ENCODE peak calls at places on chromosomes 1 and 21, in eight cellular contexts. P is Right ventricle myocardium inferior, M is H7, H is NCI-H2081, J is EL, V is T1000, A is LoVo, L is GM20000. D is an unnamed sample.

GRCh38 chr1:58587667-58588066 is 10.6 kb upstream of the TACSTD2 start:
- DNase-seq in P (no peak), M (no peak), H (no peak), J (no peak), V (no peak), A (no peak), L (no peak), D (no peak)

GRCh38 chr21:26587621-26588260 is 14.7 kb upstream of the CYYR1 start:
- DNase-seq in P (no peak), M (no peak), H (no peak), J (peak; percentile 64), V (no peak), A (peak; percentile 28), L (no peak), D (no peak)

GRCh38 chr1:217214551-217214950 is 416.3 kb downstream of the GPATCH2 start:
- DNase-seq in P (no peak), M (no peak), H (no peak), J (peak; percentile 58), V (no peak), A (no peak), L (no peak), D (no peak)

GRCh38 chr21:42214921-42215320 is 4.0 kb upstream of the ABCG1 start:
- DNase-seq in P (no peak), M (no peak), H (no peak), J (no peak), V (no peak), A (no peak), L (no peak), D (peak; percentile 48)

GRCh38 chr21:31660134-31660565 is 657 bp downstream of the SOD1 start:
- DNase-seq in P (peak; percentile 77), M (peak; percentile 78), H (peak; percentile 10), J (peak; percentile 46), V (peak; percentile 46), A (peak; percentile 28), L (no peak), D (peak; percentile 84)

GRCh38 chr1:53754484-53755312 is 15.7 kb upstream of the GLIS1 start:
- DNase-seq in P (no peak), M (peak; percentile 59), H (peak; percentile 26), J (peak; percentile 69), V (no peak), A (peak; percentile 34), L (peak; percentile 49), D (no peak)

GRCh38 chr1:210584439-210585113 is 255.9 kb downstream of the HHAT start:
- DNase-seq in P (peak; percentile 83), M (peak; percentile 59), H (peak; percentile 94), J (peak; percentile 88), V (peak; percentile 75), A (peak; percentile 51), L (peak; percentile 71), D (peak; percentile 80)

GRCh38 chr21:45877821-45878469 is 103.6 kb upstream of the COL6A1 start:
- DNase-seq in P (no peak), M (no peak), H (no peak), J (peak; percentile 30), V (no peak), A (no peak), L (no peak), D (peak; percentile 59)

GRCh38 chr1:150613061-150613920 is 16.1 kb downstream of the ENSA start:
- DNase-seq in P (no peak), M (no peak), H (peak; percentile 99), J (peak; percentile 82), V (no peak), A (peak; percentile 84), L (peak; percentile 42), D (no peak)

GRCh38 chr1:159341736-159342135 is 39.6 kb downstream of the FCER1A start:
- DNase-seq in P (no peak), M (no peak), H (no peak), J (peak; percentile 66), V (no peak), A (no peak), L (no peak), D (no peak)

GRCh38 chr1:193110246-193110645 is 5.0 kb upstream of the GLRX2 start:
- DNase-seq in P (no peak), M (no peak), H (no peak), J (no peak), V (no peak), A (no peak), L (no peak), D (no peak)

GRCh38 chr1:154483941-154484803 is 17.8 kb upstream of the TDRD10 start:
- DNase-seq in P (peak; percentile 53), M (no peak), H (no peak), J (peak; percentile 45), V (no peak), A (peak; percentile 70), L (no peak), D (no peak)

GRCh38 chr1:197180252-197180878 is 33.9 kb upstream of the ASPM start:
- DNase-seq in P (no peak), M (no peak), H (peak; percentile 57), J (peak; percentile 67), V (no peak), A (peak; percentile 24), L (peak; percentile 10), D (no peak)

GRCh38 chr1:206694551-206695124 is 9.9 kb downstream of the MAPKAPK2 start:
- DNase-seq in P (no peak), M (peak; percentile 51), H (no peak), J (peak; percentile 45), V (no peak), A (no peak), L (no peak), D (no peak)

GRCh38 chr1:156922986-156923564 is 2.6 kb downstream of the LRRC71 start:
- DNase-seq in P (no peak), M (no peak), H (peak; percentile 87), J (no peak), V (no peak), A (no peak), L (no peak), D (peak; percentile 71)

GRCh38 chr1:92299477-92300125 is 742 bp downstream of the RPAP2 start:
- DNase-seq in P (no peak), M (no peak), H (peak; percentile 7), J (no peak), V (no peak), A (no peak), L (peak; percentile 7), D (no peak)

GRCh38 chr1:25520446-25521061 is 22.9 kb upstream of the LDLRAP1 start:
- DNase-seq in P (peak; percentile 77), M (peak; percentile 76), H (peak; percentile 36), J (peak; percentile 62), V (peak; percentile 22), A (peak; percentile 68), L (peak; percentile 74), D (no peak)

GRCh38 chr1:203217139-203217621 is 12.3 kb downstream of the CHIT1 start:
- DNase-seq in P (no peak), M (peak; percentile 76), H (no peak), J (no peak), V (no peak), A (no peak), L (no peak), D (no peak)

GRCh38 chr1:54703471-54703870 is 12.2 kb upstream of the TTC4 start:
- DNase-seq in P (no peak), M (peak; percentile 7), H (no peak), J (no peak), V (no peak), A (no peak), L (no peak), D (no peak)

GRCh38 chr1:180600301-180600700 is 31.5 kb upstream of the XPR1 start:
- DNase-seq in P (no peak), M (no peak), H (no peak), J (no peak), V (no peak), A (no peak), L (no peak), D (no peak)

GRCh38 chr1:227789042-227789880 is 26.2 kb upstream of the PRSS38 start:
- DNase-seq in P (no peak), M (peak; percentile 69), H (no peak), J (peak; percentile 30), V (no peak), A (no peak), L (no peak), D (peak; percentile 72)

GRCh38 chr1:119367332-119368124 is 1.1 kb upstream of the HAO2 start:
- DNase-seq in P (peak; percentile 50), M (peak; percentile 62), H (no peak), J (peak; percentile 44), V (no peak), A (no peak), L (peak; percentile 54), D (no peak)

GRCh38 chr21:41160036-41160435 is 7.9 kb upstream of the BACE2 start:
- DNase-seq in P (no peak), M (no peak), H (no peak), J (no peak), V (no peak), A (no peak), L (no peak), D (no peak)

GRCh38 chr1:235996048-235996785 is 68.7 kb downstream of the NID1 start:
- DNase-seq in P (no peak), M (no peak), H (peak; percentile 86), J (no peak), V (no peak), A (no peak), L (peak; percentile 45), D (no peak)

GRCh38 chr1:119783354-119784126 is 14.8 kb upstream of the HMGCS2 start:
- DNase-seq in P (no peak), M (no peak), H (no peak), J (no peak), V (no peak), A (no peak), L (no peak), D (no peak)

GRCh38 chr1:7690496-7691182 is 80.5 kb upstream of the VAMP3 start:
- DNase-seq in P (no peak), M (no peak), H (no peak), J (no peak), V (no peak), A (no peak), L (no peak), D (no peak)

GRCh38 chr1:50917128-50917795 is 42.8 kb downstream of the FAF1 start:
- DNase-seq in P (no peak), M (no peak), H (no peak), J (no peak), V (no peak), A (no peak), L (peak; percentile 32), D (no peak)

GRCh38 chr1:99737016-99737415 is 29.4 kb downstream of the FRRS1 start:
- DNase-seq in P (no peak), M (peak; percentile 61), H (peak; percentile 58), J (peak; percentile 69), V (no peak), A (no peak), L (no peak), D (no peak)

GRCh38 chr1:243507001-243507671 is 251.3 kb downstream of the SDCCAG8 start:
- DNase-seq in P (no peak), M (peak; percentile 57), H (peak; percentile 72), J (no peak), V (no peak), A (no peak), L (no peak), D (no peak)

GRCh38 chr1:64986903-64987871 is 20.8 kb upstream of the JAK1 start:
- DNase-seq in P (no peak), M (no peak), H (no peak), J (no peak), V (no peak), A (no peak), L (peak; percentile 67), D (no peak)

GRCh38 chr1:15272009-15272781 is 25.2 kb downstream of the FHAD1 start:
- DNase-seq in P (peak; percentile 72), M (peak; percentile 88), H (peak; percentile 50), J (peak; percentile 80), V (peak; percentile 46), A (peak; percentile 79), L (peak; percentile 75), D (peak; percentile 82)

GRCh38 chr1:66464802-66465201 is 69.2 kb upstream of the SGIP1 start:
- DNase-seq in P (no peak), M (no peak), H (no peak), J (peak; percentile 96), V (peak; percentile 43), A (no peak), L (no peak), D (no peak)